ENCODE peak calls at places on chromosomes 12 and 14, in four cellular contexts. E is CD8-positive, alpha-beta memory T cell; H is MM.1S; O is astrocyte of the spinal cord. P is an unnamed sample.

GRCh38 chr12:107967170-107967569 is 161.9 kb upstream of the WSCD2 start:
- DNase-seq in H (no peak), O (no peak), E (no peak), P (no peak)

GRCh38 chr12:55957106-55957859 is 8.6 kb downstream of the PMEL start:
- DNase-seq in E (no peak), O (no peak), H (peak), P (no peak)

GRCh38 chr12:94192506-94192905 is 44.1 kb downstream of the PLXNC1 start:
- DNase-seq in H (no peak), E (no peak), O (no peak), P (no peak)

GRCh38 chr12:77477907-77478533 is 352.7 kb upstream of the NAV3 start:
- DNase-seq in E (no peak), H (no peak), O (no peak), P (no peak)

GRCh38 chr14:104394606-104394910 is 185.0 kb upstream of the C14orf180 start:
- DNase-seq in O (no peak), E (no peak), H (no peak), P (peak)

GRCh38 chr14:106507354-106507753 is 981.0 kb downstream of the TMEM121 start:
- DNase-seq in O (no peak), H (no peak), E (peak), P (no peak)

GRCh38 chr12:12796171-12796570 is 10.7 kb downstream of the APOLD1 start:
- DNase-seq in H (no peak), E (no peak), O (no peak), P (no peak)

GRCh38 chr12:12349711-12350665 is at the start of gene MANSC1:
- DNase-seq in O (no peak), E (peak), H (peak), P (peak)

GRCh38 chr12:103930787-103931536 is 752 bp downstream of the HSP90B1 start:
- DNase-seq in E (no peak), O (peak), H (peak), P (peak)

GRCh38 chr12:3417937-3418336 is 73.1 kb upstream of the PRMT8 start:
- DNase-seq in E (no peak), O (no peak), H (no peak), P (no peak)

GRCh38 chr12:101743242-101743641 is 4.0 kb upstream of the SYCP3 start:
- DNase-seq in H (no peak), E (no peak), O (no peak), P (no peak)

GRCh38 chr14:73884438-73885190 is 2.0 kb upstream of the ZNF410 start:
- DNase-seq in O (no peak), H (no peak), E (no peak), P (no peak)

GRCh38 chr12:64025174-64025958 is 180.9 kb downstream of the SRGAP1 start:
- DNase-seq in E (no peak), O (no peak), H (no peak), P (no peak)

GRCh38 chr12:125114365-125115141 is 49.3 kb downstream of the AACS start:
- DNase-seq in E (no peak), H (no peak), O (no peak), P (no peak)

GRCh38 chr12:110245278-110245868 is 35.7 kb upstream of the ATP2A2 start:
- DNase-seq in O (no peak), E (peak), H (peak), P (no peak)

GRCh38 chr14:73879027-73879426 is 7.6 kb upstream of the ZNF410 start:
- DNase-seq in E (no peak), H (no peak), O (no peak), P (no peak)

GRCh38 chr14:74245292-74245691 is 6.0 kb downstream of the VSX2 start:
- DNase-seq in O (no peak), H (no peak), E (no peak), P (no peak)